ENCODE peak calls at places on chromosomes 16 and 17, in four cellular contexts. M, A, J and X are unnamed samples.

GRCh38 chr16:80150978-80151705 is 389.7 kb upstream of the DYNLRB2 start:
- DNase-seq in A (no peak), J (no peak), M (no peak), X (no peak)

GRCh38 chr17:64236827-64237403 is 26.1 kb downstream of the TEX2 start:
- DNase-seq in M (no peak), A (peak), J (peak), X (no peak)

GRCh38 chr16:27181020-27181419 is 22.3 kb upstream of the KDM8 start:
- DNase-seq in J (no peak), A (no peak), M (no peak), X (no peak)

GRCh38 chr17:47789611-47790520 is 31.7 kb downstream of the OSBPL7 start:
- DNase-seq in M (peak), A (peak), J (no peak), X (peak)

GRCh38 chr17:83126275-83126930 is 47.0 kb downstream of the METRNL start:
- DNase-seq in M (no peak), J (no peak), A (peak), X (no peak)

GRCh38 chr16:24409045-24409444 is 130.3 kb upstream of the RBBP6 start:
- DNase-seq in A (no peak), M (no peak), J (no peak), X (no peak)

GRCh38 chr17:7023576-7024401 is 939 bp downstream of the BCL6B start:
- DNase-seq in M (peak), A (peak), J (no peak), X (peak)

GRCh38 chr17:18166894-18167293 is 16.7 kb upstream of the ALKBH5 start:
- DNase-seq in A (no peak), J (no peak), M (no peak), X (no peak)

DNA sequence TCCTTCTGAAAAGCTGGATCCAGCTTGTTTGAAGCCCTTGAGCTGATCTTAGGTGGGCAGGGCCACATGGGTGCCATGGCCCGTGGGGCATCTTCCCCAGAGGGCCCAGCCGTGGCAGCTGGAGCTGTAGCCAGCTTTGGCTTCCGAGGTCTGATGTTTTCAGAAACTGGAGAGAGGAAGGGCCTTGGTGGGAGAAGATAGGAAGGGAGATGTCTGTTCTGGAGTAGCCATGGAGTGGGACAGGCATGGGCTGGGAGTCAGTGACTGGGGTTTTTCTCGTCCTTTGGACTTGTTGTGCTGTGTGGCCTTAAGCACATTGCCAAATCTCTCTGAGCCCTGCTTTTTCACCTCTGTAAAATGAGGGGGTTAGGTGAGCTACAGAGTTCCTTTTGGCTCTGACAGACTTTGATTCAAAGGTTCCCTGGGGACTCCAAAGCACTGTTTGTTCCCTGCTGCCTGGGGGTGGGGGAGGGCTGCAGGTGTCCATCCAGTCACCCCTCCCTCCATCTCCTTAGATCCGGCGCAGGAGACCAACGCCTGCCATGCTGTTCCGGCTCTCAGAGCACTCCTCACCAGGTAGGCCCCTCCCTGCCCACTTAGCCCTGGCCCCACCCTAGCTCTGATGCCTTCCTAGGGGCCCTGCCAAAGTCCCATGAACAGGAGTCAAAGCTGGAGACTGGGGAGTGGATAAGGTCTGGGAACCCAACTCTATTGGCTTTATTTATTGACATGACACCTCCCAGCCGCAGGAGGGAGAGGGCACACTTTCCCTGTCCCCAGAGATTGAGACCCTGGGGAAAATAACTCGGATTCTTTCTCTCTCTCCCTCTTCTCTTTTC is 2.1 kb downstream of the PPP1R1B start:
- DNase-seq in J (no peak), A (no peak), M (no peak), X (no peak)
- TF ChIP-seq JUN in J (no peak), A (no peak), M (no peak), X (no peak)

DNA sequence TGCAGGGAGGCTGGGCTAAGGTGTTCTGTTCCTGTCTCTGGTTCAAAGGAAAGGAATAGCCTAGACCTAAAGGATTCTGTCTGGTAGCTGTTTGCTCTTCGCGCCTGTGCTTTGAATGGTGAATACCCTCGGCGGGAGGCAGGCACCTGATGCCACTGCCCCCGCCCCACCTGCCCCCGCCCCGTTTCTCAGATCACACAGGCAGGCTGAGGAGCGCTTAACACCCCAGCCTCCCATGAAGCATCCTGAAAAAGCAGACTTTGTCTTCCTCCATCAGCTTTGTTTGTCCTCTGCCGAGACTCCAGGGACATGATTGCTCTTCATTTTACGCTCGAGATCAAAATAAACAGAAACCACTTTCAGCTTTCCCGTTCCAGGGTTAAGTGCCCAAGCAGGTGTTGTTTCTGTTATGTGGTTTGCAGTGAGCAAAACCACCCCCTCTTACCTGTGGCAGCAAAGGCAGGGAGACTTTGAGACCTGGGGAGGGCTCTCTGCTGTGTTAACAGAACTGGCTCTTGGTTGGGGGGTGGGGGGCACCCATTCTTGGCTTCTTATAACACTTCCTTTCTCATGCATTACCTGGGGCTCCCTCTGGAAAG is 452.1 kb downstream of the WWOX start:
- DNase-seq in M (peak), A (no peak), J (no peak), X (peak)
- TF ChIP-seq ATF2 in M (no peak), A (no peak), J (no peak), X (no peak)

GRCh38 chr17:73551756-73552155 is 92.5 kb downstream of the SDK2 start:
- DNase-seq in M (peak), J (no peak), A (no peak), X (no peak)
- TF ChIP-seq JUN in M (no peak), J (no peak), A (no peak), X (no peak)

GRCh38 chr17:59763861-59764260 is 56.4 kb downstream of the VMP1 start:
- DNase-seq in A (no peak), J (peak), M (no peak), X (no peak)
- TF ChIP-seq ATF2 in A (no peak), J (no peak), M (no peak), X (no peak)

DNA sequence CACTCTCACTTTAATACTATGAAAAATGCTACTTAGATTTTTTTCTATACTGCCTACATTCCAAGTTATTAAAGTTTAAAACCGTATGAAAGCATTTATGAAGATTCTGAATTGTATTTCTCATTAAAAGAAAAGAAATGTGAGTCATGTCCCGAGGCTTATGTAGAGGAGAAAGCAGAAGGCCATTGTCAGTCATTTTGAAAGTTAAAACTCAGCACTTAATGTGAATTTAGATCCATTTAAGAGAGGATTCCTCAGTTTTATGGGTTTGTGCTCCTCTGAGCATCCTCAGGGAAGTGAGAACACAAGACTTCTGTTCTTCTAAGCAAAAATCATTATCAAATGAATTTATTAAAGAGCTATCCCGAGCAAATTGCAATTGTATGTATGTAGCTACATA is 11.8 kb downstream of the C17orf75 start:
- DNase-seq in A (no peak), M (no peak), J (no peak), X (no peak)
- TF ChIP-seq JUN in A (no peak), M (no peak), J (no peak), X (no peak)